ENCODE peak calls at places on chromosomes 11 and 22, in five cellular contexts. M, N, X, G and H are unnamed samples.

GRCh38 chr11:110317516-110317932 is 21.1 kb upstream of the RDX start:
- DNase-seq in M (no peak), X (no peak), G (no peak), N (no peak), H (no peak)

GRCh38 chr11:76777922-76778321 is 5.2 kb upstream of the TSKU start:
- DNase-seq in M (no peak), G (no peak), X (no peak), N (no peak), H (no peak)

GRCh38 chr22:20396639-20397038 is 2.7 kb downstream of the ZNF74 start:
- DNase-seq in M (no peak), N (no peak), X (no peak), G (peak; percentile 52), H (no peak)

GRCh38 chr11:90251599-90251998 is 28.8 kb upstream of the CHORDC1 start:
- DNase-seq in X (no peak), N (no peak), G (no peak), M (no peak), H (no peak)

GRCh38 chr11:33045551-33046255 is 6.3 kb downstream of the TCP11L1 start:
- DNase-seq in N (no peak), G (no peak), M (no peak), X (no peak), H (no peak)

GRCh38 chr11:9143726-9144125 is 52.3 kb upstream of the SCUBE2 start:
- DNase-seq in X (no peak), M (no peak), G (no peak), N (no peak), H (no peak)

GRCh38 chr22:20494978-20495860 is at the start of gene KLHL22:
- DNase-seq in M (no peak), N (no peak), X (peak; percentile 76), G (no peak), H (no peak)

GRCh38 chr22:42296381-42296853 is 26.0 kb upstream of the TCF20 start:
- DNase-seq in M (no peak), X (peak; percentile 76), N (no peak), G (no peak), H (no peak)

GRCh38 chr11:10927533-10927932 is 69.7 kb upstream of the ZBED5 start:
- DNase-seq in M (peak; percentile 67), G (peak; percentile 29), X (no peak), N (no peak), H (no peak)

GRCh38 chr11:24575392-24575791 is 78.5 kb downstream of the LUZP2 start:
- DNase-seq in G (no peak), M (no peak), X (no peak), N (no peak), H (no peak)

GRCh38 chr11:104222464-104222863 is 58.5 kb upstream of the PDGFD start:
- DNase-seq in M (no peak), X (no peak), N (no peak), G (no peak), H (no peak)

GRCh38 chr11:69022268-69022667 is 9.2 kb upstream of the MRGPRF start:
- DNase-seq in M (no peak), N (no peak), G (no peak), X (no peak), H (no peak)

GRCh38 chr22:38103641-38104040 is 6.8 kb downstream of the BAIAP2L2 start:
- DNase-seq in X (peak; percentile 28), N (no peak), G (no peak), M (no peak), H (no peak)

GRCh38 chr22:37559521-37559900 is 769 bp upstream of the CDC42EP1 start:
- DNase-seq in X (no peak), M (no peak), G (no peak), N (no peak), H (no peak)

GRCh38 chr11:65793625-65794400 is 7.0 kb downstream of the OVOL1 start:
- DNase-seq in G (no peak), N (no peak), M (no peak), X (peak; percentile 40), H (no peak)

GRCh38 chr11:12693075-12693473 is 18.9 kb downstream of the TEAD1 start:
- DNase-seq in N (no peak), M (no peak), X (no peak), G (no peak), H (no peak)

GRCh38 chr11:72673943-72674828 is at the start of gene PDE2A:
- DNase-seq in G (no peak), X (no peak), M (no peak), N (no peak), H (no peak)

GRCh38 chr11:19723572-19724342 is 11.1 kb downstream of the NAV2 start:
- DNase-seq in X (no peak), G (no peak), N (peak; percentile 89), M (peak; percentile 81), H (no peak)

GRCh38 chr11:74388678-74389327 is 9.4 kb downstream of the PGM2L1 start:
- DNase-seq in X (no peak), G (no peak), N (peak; percentile 55), M (peak; percentile 83), H (no peak)

GRCh38 chr11:120172921-120173705 is 35.2 kb upstream of the TRIM29 start:
- DNase-seq in M (no peak), G (no peak), N (no peak), X (no peak), H (no peak)

GRCh38 chr11:2398664-2399355 is 1.7 kb upstream of the TSSC4 start:
- DNase-seq in X (no peak), N (no peak), G (no peak), M (no peak), H (no peak)

GRCh38 chr11:19595840-19596751 is 116.5 kb upstream of the NAV2 start:
- DNase-seq in X (peak; percentile 77), G (no peak), N (no peak), M (no peak), H (peak; percentile 26)

GRCh38 chr11:69495441-69496201 is 14.2 kb downstream of the LINC01488 start:
- DNase-seq in G (no peak), N (no peak), M (no peak), X (peak; percentile 38), H (no peak)

GRCh38 chr11:17734418-17734911 is at the start of gene KCNC1:
- DNase-seq in N (no peak), G (no peak), X (no peak), M (no peak), H (no peak)

GRCh38 chr11:84865791-84866535 is 761.2 kb downstream of the DLG2 start:
- DNase-seq in M (no peak), X (no peak), N (no peak), G (no peak), H (no peak)

GRCh38 chr11:11148598-11148997 is 204.5 kb downstream of the CSNK2A3 start:
- DNase-seq in N (no peak), X (no peak), M (no peak), G (no peak), H (no peak)

GRCh38 chr11:32562839-32563599 is 20.6 kb upstream of the EIF3M start:
- DNase-seq in N (no peak), M (no peak), G (no peak), X (no peak), H (no peak)

DNA sequence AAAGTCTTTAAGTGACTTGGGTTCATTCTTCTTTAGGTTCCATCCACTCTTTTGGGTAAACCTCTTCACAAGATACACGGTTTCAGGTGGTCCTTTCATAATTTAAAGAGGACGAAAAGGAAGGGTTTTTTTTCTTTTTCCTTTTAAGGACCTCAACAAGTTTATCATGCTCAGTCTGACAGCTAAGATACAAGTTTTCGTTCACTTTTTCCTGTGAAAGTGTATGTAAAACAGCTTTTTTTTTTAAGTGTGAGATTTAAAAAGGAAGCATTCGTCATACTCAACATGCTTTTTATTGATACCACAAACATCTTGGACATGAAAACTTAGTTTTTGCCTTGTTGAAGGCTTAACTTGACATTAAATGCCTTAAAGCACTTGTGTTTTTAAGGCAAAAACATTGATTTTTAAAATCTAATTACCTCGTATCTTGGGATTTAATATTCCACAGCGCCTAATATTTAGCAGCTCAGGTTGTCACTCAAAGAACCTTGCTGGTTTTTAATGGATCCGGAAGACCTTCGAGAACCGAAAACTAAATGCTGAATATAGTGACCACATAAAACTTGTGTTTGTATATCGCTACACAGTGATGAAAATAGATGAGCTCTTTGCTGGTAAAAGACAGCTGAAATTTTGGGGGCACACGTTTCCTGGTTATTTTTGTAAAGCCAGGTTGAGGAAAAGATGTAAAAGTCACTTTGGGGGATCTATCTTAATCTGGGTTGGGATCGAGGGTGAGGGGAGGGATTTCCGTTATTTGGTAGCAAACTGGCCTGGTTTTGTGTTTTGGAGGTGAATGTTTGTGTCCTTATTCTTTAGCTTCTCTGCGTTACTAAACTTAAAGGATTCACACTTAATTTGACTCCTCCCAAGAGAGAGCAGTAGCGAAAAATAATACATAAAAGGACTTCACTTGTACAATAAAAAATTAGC is 2.3 kb downstream of the PCF11 start:
- DNase-seq in X (no peak), N (no peak), M (no peak), G (no peak), H (no peak)
- TF ChIP-seq POLR2A in X (no peak), N (no peak), M (no peak), G (no peak), H (no peak)

GRCh38 chr11:45157247-45158209 is 11.1 kb downstream of the PRDM11 start:
- DNase-seq in X (peak; percentile 25), M (no peak), N (no peak), G (no peak), H (no peak)
- TF ChIP-seq CTCF in X (no peak), M (no peak), N (no peak), G (no peak), H (no peak)

DNA sequence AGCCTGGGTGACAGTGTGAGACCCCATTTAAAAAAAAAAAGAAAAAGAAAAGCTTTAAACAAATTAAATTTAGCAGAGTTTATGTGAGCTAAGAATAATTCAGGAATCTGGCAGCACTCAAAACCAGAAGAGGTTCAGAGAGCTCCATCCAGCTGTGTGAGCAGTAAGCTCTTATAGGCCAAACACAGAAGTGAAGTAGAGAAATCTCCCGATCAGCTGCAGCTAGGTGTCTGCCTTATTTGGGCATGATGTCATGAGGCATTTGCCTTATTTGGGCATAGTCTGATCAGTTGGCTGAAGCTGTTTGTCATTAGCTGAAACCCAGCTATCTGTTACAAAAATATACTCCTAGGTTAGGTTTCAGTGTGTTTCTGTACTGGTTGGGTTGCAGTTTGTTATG is 8.2 kb downstream of the MS4A15 start:
- DNase-seq in M (no peak), X (no peak), N (no peak), G (no peak), H (no peak)
- TF ChIP-seq POLR2A in M (no peak), X (no peak), N (no peak), G (no peak), H (no peak)

DNA sequence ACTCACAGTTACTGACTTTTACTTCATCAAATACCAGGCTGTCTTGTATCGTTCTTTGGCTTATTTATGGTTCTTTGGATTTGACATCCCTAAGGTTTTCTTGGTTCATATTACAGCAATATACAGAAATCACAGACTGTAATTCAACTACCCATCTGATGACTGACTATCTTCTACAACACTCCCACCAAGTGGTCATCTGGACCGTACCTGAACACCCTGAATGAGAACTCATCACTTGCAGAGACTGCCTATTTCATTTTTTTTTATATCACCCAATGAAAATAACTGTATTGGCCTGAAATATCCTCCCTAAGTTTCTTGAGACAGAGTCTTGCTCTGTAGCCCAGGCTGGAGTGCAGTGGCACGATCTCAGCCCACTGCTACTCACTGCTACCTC is 9.5 kb upstream of the UPB1 start:
- DNase-seq in M (no peak), G (no peak), X (no peak), N (no peak), H (no peak)
- TF ChIP-seq CTCF in M (no peak), G (no peak), X (peak; percentile 66), N (no peak), H (no peak)